ENCODE peak calls at places on chromosomes 12 and 14, in nine cellular contexts. One of them, this sample, is unnamed.
A peak's percentile ranks its signal among the peaks of the same experiment; 100 is the strongest.

GRCh38 chr12:89245090-89245489 is 107.2 kb downstream of the DUSP6 start:
- DNase-seq in gastrocnemius medialis: no peak
- DNase-seq in OCI-LY7: peak; percentile 40
- DNase-seq in heart right ventricle: no peak
- DNase-seq in esophagus squamous epithelium: no peak
- DNase-seq in tibial artery: no peak
- DNase-seq in A549: no peak
- DNase-seq in PC-3: no peak
- DNase-seq in body of pancreas: no peak
- DNase-seq in this sample: no peak

GRCh38 chr12:51751657-51752056 is 96.9 kb downstream of the FIGNL2 start:
- DNase-seq in tibial artery: no peak
- DNase-seq in OCI-LY7: no peak
- DNase-seq in body of pancreas: peak; percentile 63
- DNase-seq in gastrocnemius medialis: peak; percentile 28
- DNase-seq in heart right ventricle: peak; percentile 27
- DNase-seq in esophagus squamous epithelium: no peak
- DNase-seq in PC-3: no peak
- DNase-seq in A549: no peak
- DNase-seq in this sample: no peak

GRCh38 chr12:29041621-29042020 is 107.5 kb upstream of the FAR2 start:
- DNase-seq in esophagus squamous epithelium: no peak
- DNase-seq in heart right ventricle: no peak
- DNase-seq in OCI-LY7: no peak
- DNase-seq in tibial artery: no peak
- DNase-seq in PC-3: peak; percentile 99
- DNase-seq in A549: peak; percentile 27
- DNase-seq in body of pancreas: no peak
- DNase-seq in gastrocnemius medialis: no peak
- DNase-seq in this sample: no peak

GRCh38 chr12:50765325-50765911 is 1.5 kb downstream of the ATF1 start:
- DNase-seq in heart right ventricle: peak; percentile 41
- DNase-seq in OCI-LY7: peak; percentile 67
- DNase-seq in tibial artery: no peak
- DNase-seq in body of pancreas: peak; percentile 59
- DNase-seq in A549: peak; percentile 80
- DNase-seq in gastrocnemius medialis: peak; percentile 57
- DNase-seq in PC-3: peak; percentile 58
- DNase-seq in esophagus squamous epithelium: no peak
- DNase-seq in this sample: no peak

GRCh38 chr12:56988207-56988739 is 18.1 kb downstream of the ZBTB39 start:
- DNase-seq in gastrocnemius medialis: no peak
- DNase-seq in A549: no peak
- DNase-seq in OCI-LY7: no peak
- DNase-seq in body of pancreas: no peak
- DNase-seq in PC-3: no peak
- DNase-seq in heart right ventricle: peak; percentile 57
- DNase-seq in tibial artery: no peak
- DNase-seq in esophagus squamous epithelium: no peak
- DNase-seq in this sample: peak; percentile 70

GRCh38 chr14:100660498-100661339 is 66.0 kb upstream of the DLK1 start:
- DNase-seq in tibial artery: no peak
- DNase-seq in A549: no peak
- DNase-seq in esophagus squamous epithelium: no peak
- DNase-seq in body of pancreas: no peak
- DNase-seq in PC-3: peak; percentile 81
- DNase-seq in OCI-LY7: no peak
- DNase-seq in gastrocnemius medialis: no peak
- DNase-seq in heart right ventricle: no peak
- DNase-seq in this sample: no peak

GRCh38 chr14:52824479-52824878 is 33.1 kb upstream of the GNPNAT1 start:
- DNase-seq in gastrocnemius medialis: no peak
- DNase-seq in A549: no peak
- DNase-seq in esophagus squamous epithelium: no peak
- DNase-seq in tibial artery: no peak
- DNase-seq in OCI-LY7: no peak
- DNase-seq in heart right ventricle: no peak
- DNase-seq in PC-3: no peak
- DNase-seq in body of pancreas: no peak
- DNase-seq in this sample: no peak

GRCh38 chr12:111589601-111590000 is 9.5 kb downstream of the ATXN2 start:
- DNase-seq in esophagus squamous epithelium: no peak
- DNase-seq in PC-3: no peak
- DNase-seq in heart right ventricle: no peak
- DNase-seq in A549: no peak
- DNase-seq in OCI-LY7: no peak
- DNase-seq in body of pancreas: no peak
- DNase-seq in tibial artery: no peak
- DNase-seq in gastrocnemius medialis: no peak
- DNase-seq in this sample: no peak

GRCh38 chr12:2179953-2180736 is 127.4 kb downstream of the CACNA1C start:
- DNase-seq in body of pancreas: peak; percentile 18
- DNase-seq in gastrocnemius medialis: peak; percentile 45
- DNase-seq in A549: peak; percentile 12
- DNase-seq in tibial artery: peak; percentile 93
- DNase-seq in PC-3: peak; percentile 76
- DNase-seq in esophagus squamous epithelium: no peak
- DNase-seq in OCI-LY7: no peak
- DNase-seq in heart right ventricle: peak; percentile 56
- DNase-seq in this sample: peak; percentile 93

GRCh38 chr14:93538411-93538810 is 107.7 kb downstream of the UNC79 start:
- DNase-seq in body of pancreas: no peak
- DNase-seq in A549: peak; percentile 67
- DNase-seq in gastrocnemius medialis: no peak
- DNase-seq in PC-3: peak; percentile 20
- DNase-seq in esophagus squamous epithelium: no peak
- DNase-seq in tibial artery: no peak
- DNase-seq in OCI-LY7: peak; percentile 14
- DNase-seq in heart right ventricle: no peak
- DNase-seq in this sample: no peak

GRCh38 chr14:20477211-20477876 is 8.1 kb downstream of the PNP start:
- DNase-seq in body of pancreas: peak; percentile 51
- DNase-seq in OCI-LY7: peak; percentile 51
- DNase-seq in A549: no peak
- DNase-seq in PC-3: no peak
- DNase-seq in gastrocnemius medialis: no peak
- DNase-seq in esophagus squamous epithelium: no peak
- DNase-seq in heart right ventricle: peak; percentile 23
- DNase-seq in tibial artery: no peak
- DNase-seq in this sample: no peak

GRCh38 chr14:76432967-76433752 is 57.2 kb downstream of the ESRRB start:
- DNase-seq in gastrocnemius medialis: no peak
- DNase-seq in A549: no peak
- DNase-seq in esophagus squamous epithelium: no peak
- DNase-seq in PC-3: no peak
- DNase-seq in OCI-LY7: no peak
- DNase-seq in tibial artery: no peak
- DNase-seq in heart right ventricle: no peak
- DNase-seq in body of pancreas: no peak
- DNase-seq in this sample: no peak

GRCh38 chr12:56877195-56878009 is 56.8 kb downstream of the SDR9C7 start:
- DNase-seq in esophagus squamous epithelium: no peak
- DNase-seq in body of pancreas: no peak
- DNase-seq in heart right ventricle: no peak
- DNase-seq in OCI-LY7: no peak
- DNase-seq in tibial artery: no peak
- DNase-seq in A549: no peak
- DNase-seq in gastrocnemius medialis: no peak
- DNase-seq in PC-3: no peak
- DNase-seq in this sample: no peak

GRCh38 chr14:33618361-33619095 is 332.3 kb downstream of the EGLN3 start:
- DNase-seq in tibial artery: no peak
- DNase-seq in heart right ventricle: no peak
- DNase-seq in body of pancreas: no peak
- DNase-seq in gastrocnemius medialis: no peak
- DNase-seq in esophagus squamous epithelium: no peak
- DNase-seq in PC-3: no peak
- DNase-seq in OCI-LY7: no peak
- DNase-seq in A549: no peak
- DNase-seq in this sample: no peak

GRCh38 chr12:93380480-93381121 is 2.9 kb downstream of the NUDT4 start:
- DNase-seq in tibial artery: no peak
- DNase-seq in OCI-LY7: peak; percentile 53
- DNase-seq in body of pancreas: no peak
- DNase-seq in heart right ventricle: no peak
- DNase-seq in gastrocnemius medialis: no peak
- DNase-seq in esophagus squamous epithelium: no peak
- DNase-seq in PC-3: peak; percentile 63
- DNase-seq in A549: peak; percentile 40
- DNase-seq in this sample: no peak
- H3K4me3 ChIP-seq in tibial artery: peak overlapping the region; percentile 84
- H3K4me3 ChIP-seq in OCI-LY7: peak overlapping the region; percentile 75
- H3K4me3 ChIP-seq in body of pancreas: peak overlapping the region; percentile 97
- H3K4me3 ChIP-seq in heart right ventricle: peak overlapping the region; percentile 82
- H3K4me3 ChIP-seq in gastrocnemius medialis: peak overlapping the region; percentile 93
- H3K4me3 ChIP-seq in esophagus squamous epithelium: peak overlapping the region; percentile 93
- H3K4me3 ChIP-seq in PC-3: peak overlapping the region; percentile 97
- H3K4me3 ChIP-seq in A549: peak overlapping the region; percentile 64
- H3K4me3 ChIP-seq in this sample: peak overlapping the region; percentile 79

DNA sequence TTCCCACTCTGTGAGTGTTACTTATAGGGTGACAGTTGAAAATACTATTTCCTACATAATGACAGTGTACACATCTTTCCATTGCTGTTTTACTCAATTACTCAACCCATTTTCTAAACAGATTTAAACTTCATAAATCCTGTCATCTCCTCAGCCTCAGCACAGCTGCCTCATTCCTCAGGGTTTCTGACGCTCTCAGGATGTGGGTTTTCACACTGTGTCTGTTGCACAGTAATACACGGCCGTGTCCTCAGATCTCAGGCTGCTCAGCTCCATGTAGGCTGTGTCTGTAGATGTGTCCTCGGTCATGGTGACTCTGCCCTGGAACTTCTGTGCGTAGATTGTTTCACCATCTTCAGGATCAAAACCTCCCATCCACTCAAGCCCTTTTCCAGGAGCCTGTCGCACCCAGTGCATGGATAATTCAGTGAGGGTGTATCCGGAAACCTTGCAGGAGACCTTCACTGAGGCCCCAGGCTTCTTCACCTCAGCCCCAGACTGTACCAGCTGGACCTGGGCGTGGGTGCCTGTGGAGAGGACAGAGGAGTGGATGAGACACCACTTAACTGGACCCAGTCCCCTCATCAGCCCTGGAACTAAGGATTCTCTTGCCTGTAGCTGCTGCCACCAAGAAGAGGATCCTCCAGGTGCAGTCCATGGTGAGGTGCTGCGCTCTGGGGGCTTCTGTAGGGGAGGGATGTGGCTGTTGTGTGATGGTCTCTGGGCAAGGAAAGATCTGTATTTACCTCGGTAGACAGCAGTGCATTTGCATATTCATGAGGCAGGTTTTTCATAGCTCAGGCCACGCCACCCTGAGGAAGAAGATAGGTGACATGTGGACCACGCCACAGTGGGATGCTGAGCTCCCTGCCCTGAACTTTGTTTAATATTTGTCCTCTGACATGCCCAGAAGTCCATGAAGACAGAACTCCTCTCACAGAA is 750.2 kb downstream of the TMEM121 start:
- DNase-seq in gastrocnemius medialis: no peak
- DNase-seq in heart right ventricle: no peak
- DNase-seq in PC-3: no peak
- DNase-seq in body of pancreas: no peak
- DNase-seq in esophagus squamous epithelium: no peak
- DNase-seq in tibial artery: no peak
- DNase-seq in OCI-LY7: no peak
- DNase-seq in A549: no peak
- DNase-seq in this sample: no peak
- H3K27ac ChIP-seq in gastrocnemius medialis: no peak overlapping the region
- H3K27ac ChIP-seq in heart right ventricle: no peak overlapping the region
- H3K27ac ChIP-seq in PC-3: no peak overlapping the region
- H3K27ac ChIP-seq in body of pancreas: no peak overlapping the region
- H3K27ac ChIP-seq in esophagus squamous epithelium: no peak overlapping the region
- H3K27ac ChIP-seq in tibial artery: no peak overlapping the region
- H3K27ac ChIP-seq in OCI-LY7: no peak overlapping the region
- H3K27ac ChIP-seq in A549: no peak overlapping the region
- H3K27ac ChIP-seq in this sample: no peak overlapping the region

GRCh38 chr14:28773176-28773575 is 6.6 kb downstream of the FOXG1 start:
- DNase-seq in body of pancreas: no peak
- DNase-seq in A549: no peak
- DNase-seq in PC-3: no peak
- DNase-seq in tibial artery: no peak
- DNase-seq in esophagus squamous epithelium: no peak
- DNase-seq in heart right ventricle: no peak
- DNase-seq in gastrocnemius medialis: no peak
- DNase-seq in OCI-LY7: no peak
- DNase-seq in this sample: no peak

GRCh38 chr14:28772613-28773012 is 6.0 kb downstream of the FOXG1 start:
- DNase-seq in esophagus squamous epithelium: no peak
- DNase-seq in PC-3: no peak
- DNase-seq in gastrocnemius medialis: no peak
- DNase-seq in OCI-LY7: no peak
- DNase-seq in A549: no peak
- DNase-seq in body of pancreas: no peak
- DNase-seq in heart right ventricle: no peak
- DNase-seq in tibial artery: no peak
- DNase-seq in this sample: no peak

GRCh38 chr14:28774764-28775738 is 8.5 kb downstream of the FOXG1 start:
- DNase-seq in gastrocnemius medialis: no peak
- DNase-seq in PC-3: no peak
- DNase-seq in A549: no peak
- DNase-seq in esophagus squamous epithelium: no peak
- DNase-seq in OCI-LY7: no peak
- DNase-seq in tibial artery: no peak
- DNase-seq in body of pancreas: no peak
- DNase-seq in heart right ventricle: no peak
- DNase-seq in this sample: no peak

GRCh38 chr14:28776482-28777266 is 10.1 kb downstream of the FOXG1 start:
- DNase-seq in heart right ventricle: no peak
- DNase-seq in tibial artery: no peak
- DNase-seq in A549: no peak
- DNase-seq in PC-3: no peak
- DNase-seq in gastrocnemius medialis: no peak
- DNase-seq in OCI-LY7: no peak
- DNase-seq in esophagus squamous epithelium: no peak
- DNase-seq in body of pancreas: no peak
- DNase-seq in this sample: no peak

GRCh38 chr14:28773917-28774691 is 7.5 kb downstream of the FOXG1 start:
- DNase-seq in esophagus squamous epithelium: no peak
- DNase-seq in body of pancreas: peak; percentile 30
- DNase-seq in gastrocnemius medialis: no peak
- DNase-seq in heart right ventricle: no peak
- DNase-seq in PC-3: no peak
- DNase-seq in OCI-LY7: no peak
- DNase-seq in tibial artery: no peak
- DNase-seq in A549: peak; percentile 43
- DNase-seq in this sample: no peak
- TF ChIP-seq CTCF in esophagus squamous epithelium: no peak
- TF ChIP-seq CTCF in body of pancreas: no peak
- TF ChIP-seq CTCF in gastrocnemius medialis: no peak
- TF ChIP-seq CTCF in heart right ventricle: no peak
- TF ChIP-seq CTCF in PC-3: no peak
- TF ChIP-seq CTCF in OCI-LY7: no peak
- TF ChIP-seq CTCF in tibial artery: no peak
- TF ChIP-seq CTCF in A549: no peak
- TF ChIP-seq CTCF in this sample: no peak

DNA sequence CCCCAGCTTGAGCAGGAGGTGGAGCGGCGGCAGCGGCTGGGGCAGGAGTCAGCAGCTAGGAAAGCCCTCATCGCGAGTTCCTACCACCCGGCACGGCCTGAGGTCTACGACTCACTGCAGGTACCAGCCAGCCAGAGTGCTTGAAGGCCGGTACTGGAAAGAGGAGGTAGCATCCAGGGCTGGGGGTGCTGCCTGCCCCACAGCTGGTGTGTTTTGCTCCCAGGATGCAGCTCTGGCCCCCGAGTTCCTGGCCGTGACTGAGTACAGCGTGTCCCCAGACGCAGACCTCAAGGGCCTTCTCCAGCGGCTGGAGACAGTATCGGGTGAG is 1.6 kb downstream of the OGFOD2 start:
- DNase-seq in OCI-LY7: no peak
- DNase-seq in esophagus squamous epithelium: no peak
- DNase-seq in body of pancreas: no peak
- DNase-seq in tibial artery: peak; percentile 62
- DNase-seq in heart right ventricle: no peak
- DNase-seq in PC-3: no peak
- DNase-seq in gastrocnemius medialis: no peak
- DNase-seq in A549: no peak
- DNase-seq in this sample: no peak
- H3K4me3 ChIP-seq in OCI-LY7: peak overlapping the region; percentile 76
- H3K4me3 ChIP-seq in esophagus squamous epithelium: peak overlapping the region; percentile 59
- H3K4me3 ChIP-seq in body of pancreas: no peak overlapping the region
- H3K4me3 ChIP-seq in tibial artery: peak overlapping the region; percentile 99
- H3K4me3 ChIP-seq in heart right ventricle: no peak overlapping the region
- H3K4me3 ChIP-seq in PC-3: peak overlapping the region; percentile 96
- H3K4me3 ChIP-seq in gastrocnemius medialis: peak overlapping the region; percentile 17
- H3K4me3 ChIP-seq in A549: no peak overlapping the region
- H3K4me3 ChIP-seq in this sample: peak overlapping the region; percentile 87

This sample was measured in coronary artery.